ENCODE peak calls at places on chromosomes 16 and 17, in nine cellular contexts. One of them, this sample, is unnamed.

GRCh38 chr17:29617481-29618271 is 5.0 kb downstream of the CORO6 start:
- DNase-seq in H9: peak; percentile 91
- DNase-seq in fibroblast of mammary gland: peak; percentile 77
- DNase-seq in colonic mucosa: peak; percentile 89
- DNase-seq in cardiac fibroblast: peak; percentile 71
- DNase-seq in breast epithelium: peak; percentile 62
- DNase-seq in tibial artery: peak; percentile 87
- DNase-seq in CD4-positive, alpha-beta T cell: peak; percentile 84
- DNase-seq in nephron progenitor cell: peak; percentile 67
- DNase-seq in this sample: peak; percentile 99

GRCh38 chr16:89616576-89617437 is 3.4 kb downstream of the DPEP1 start:
- DNase-seq in nephron progenitor cell: no peak
- DNase-seq in tibial artery: no peak
- DNase-seq in breast epithelium: no peak
- DNase-seq in cardiac fibroblast: no peak
- DNase-seq in CD4-positive, alpha-beta T cell: peak; percentile 24
- DNase-seq in H9: no peak
- DNase-seq in colonic mucosa: no peak
- DNase-seq in fibroblast of mammary gland: no peak
- DNase-seq in this sample: no peak

GRCh38 chr16:63323055-63323454 is 1286.8 kb upstream of the CDH8 start:
- DNase-seq in cardiac fibroblast: no peak
- DNase-seq in breast epithelium: no peak
- DNase-seq in colonic mucosa: no peak
- DNase-seq in CD4-positive, alpha-beta T cell: no peak
- DNase-seq in H9: no peak
- DNase-seq in nephron progenitor cell: no peak
- DNase-seq in tibial artery: no peak
- DNase-seq in fibroblast of mammary gland: no peak
- DNase-seq in this sample: no peak

GRCh38 chr17:56850591-56850990 is 16.6 kb downstream of the DGKE start:
- DNase-seq in tibial artery: no peak
- DNase-seq in CD4-positive, alpha-beta T cell: no peak
- DNase-seq in fibroblast of mammary gland: no peak
- DNase-seq in cardiac fibroblast: no peak
- DNase-seq in breast epithelium: no peak
- DNase-seq in colonic mucosa: no peak
- DNase-seq in H9: no peak
- DNase-seq in nephron progenitor cell: no peak
- DNase-seq in this sample: no peak

GRCh38 chr16:50340578-50340977 is 28.2 kb downstream of the BRD7 start:
- DNase-seq in tibial artery: no peak
- DNase-seq in H9: no peak
- DNase-seq in colonic mucosa: no peak
- DNase-seq in CD4-positive, alpha-beta T cell: no peak
- DNase-seq in cardiac fibroblast: no peak
- DNase-seq in nephron progenitor cell: no peak
- DNase-seq in fibroblast of mammary gland: peak; percentile 48
- DNase-seq in breast epithelium: no peak
- DNase-seq in this sample: no peak

GRCh38 chr16:26382607-26383006 is 684.1 kb upstream of the C16orf82 start:
- DNase-seq in tibial artery: no peak
- DNase-seq in H9: no peak
- DNase-seq in nephron progenitor cell: no peak
- DNase-seq in breast epithelium: no peak
- DNase-seq in fibroblast of mammary gland: no peak
- DNase-seq in CD4-positive, alpha-beta T cell: no peak
- DNase-seq in cardiac fibroblast: no peak
- DNase-seq in colonic mucosa: no peak
- DNase-seq in this sample: no peak

GRCh38 chr17:59002126-59002525 is 104.6 kb downstream of the TRIM37 start:
- DNase-seq in cardiac fibroblast: no peak
- DNase-seq in fibroblast of mammary gland: no peak
- DNase-seq in tibial artery: no peak
- DNase-seq in nephron progenitor cell: no peak
- DNase-seq in breast epithelium: no peak
- DNase-seq in H9: no peak
- DNase-seq in colonic mucosa: no peak
- DNase-seq in CD4-positive, alpha-beta T cell: no peak
- DNase-seq in this sample: no peak

GRCh38 chr17:27545562-27546229 is 85.3 kb upstream of the LGALS9 start:
- DNase-seq in CD4-positive, alpha-beta T cell: no peak
- DNase-seq in cardiac fibroblast: no peak
- DNase-seq in fibroblast of mammary gland: no peak
- DNase-seq in colonic mucosa: no peak
- DNase-seq in breast epithelium: no peak
- DNase-seq in H9: no peak
- DNase-seq in nephron progenitor cell: peak; percentile 41
- DNase-seq in tibial artery: no peak
- DNase-seq in this sample: peak; percentile 28

GRCh38 chr17:44539664-44540063 is 17.6 kb upstream of the FZD2 start:
- DNase-seq in cardiac fibroblast: no peak
- DNase-seq in fibroblast of mammary gland: no peak
- DNase-seq in colonic mucosa: no peak
- DNase-seq in H9: peak; percentile 99
- DNase-seq in tibial artery: no peak
- DNase-seq in nephron progenitor cell: peak; percentile 36
- DNase-seq in breast epithelium: no peak
- DNase-seq in CD4-positive, alpha-beta T cell: no peak
- DNase-seq in this sample: no peak

GRCh38 chr17:51354908-51355307 is 94.6 kb downstream of the UTP18 start:
- DNase-seq in fibroblast of mammary gland: no peak
- DNase-seq in CD4-positive, alpha-beta T cell: no peak
- DNase-seq in colonic mucosa: no peak
- DNase-seq in H9: no peak
- DNase-seq in tibial artery: no peak
- DNase-seq in cardiac fibroblast: no peak
- DNase-seq in breast epithelium: no peak
- DNase-seq in nephron progenitor cell: no peak
- DNase-seq in this sample: no peak

GRCh38 chr16:89099905-89100304 is 6.3 kb downstream of the ACSF3 start:
- DNase-seq in CD4-positive, alpha-beta T cell: no peak
- DNase-seq in colonic mucosa: peak; percentile 75
- DNase-seq in tibial artery: no peak
- DNase-seq in H9: no peak
- DNase-seq in nephron progenitor cell: no peak
- DNase-seq in cardiac fibroblast: peak; percentile 9
- DNase-seq in breast epithelium: no peak
- DNase-seq in fibroblast of mammary gland: peak; percentile 21
- DNase-seq in this sample: no peak

GRCh38 chr17:48002208-48002919 is 31.5 kb downstream of the CDK5RAP3 start:
- DNase-seq in breast epithelium: no peak
- DNase-seq in tibial artery: no peak
- DNase-seq in cardiac fibroblast: peak; percentile 83
- DNase-seq in nephron progenitor cell: no peak
- DNase-seq in H9: no peak
- DNase-seq in fibroblast of mammary gland: peak; percentile 74
- DNase-seq in CD4-positive, alpha-beta T cell: no peak
- DNase-seq in colonic mucosa: no peak
- DNase-seq in this sample: no peak

GRCh38 chr17:31674717-31675349 is 184.2 kb downstream of the COPRS start:
- DNase-seq in H9: no peak
- DNase-seq in nephron progenitor cell: no peak
- DNase-seq in tibial artery: no peak
- DNase-seq in breast epithelium: no peak
- DNase-seq in fibroblast of mammary gland: peak; percentile 77
- DNase-seq in CD4-positive, alpha-beta T cell: no peak
- DNase-seq in cardiac fibroblast: peak; percentile 60
- DNase-seq in colonic mucosa: no peak
- DNase-seq in this sample: no peak

GRCh38 chr17:9472541-9472940 is 103.1 kb downstream of the STX8 start:
- DNase-seq in breast epithelium: no peak
- DNase-seq in tibial artery: no peak
- DNase-seq in nephron progenitor cell: no peak
- DNase-seq in H9: no peak
- DNase-seq in colonic mucosa: no peak
- DNase-seq in CD4-positive, alpha-beta T cell: no peak
- DNase-seq in fibroblast of mammary gland: peak; percentile 73
- DNase-seq in cardiac fibroblast: peak; percentile 78
- DNase-seq in this sample: no peak

GRCh38 chr16:14456793-14457481 is 173.1 kb downstream of the PARN start:
- DNase-seq in colonic mucosa: no peak
- DNase-seq in CD4-positive, alpha-beta T cell: no peak
- DNase-seq in nephron progenitor cell: no peak
- DNase-seq in breast epithelium: no peak
- DNase-seq in tibial artery: no peak
- DNase-seq in cardiac fibroblast: peak; percentile 19
- DNase-seq in H9: no peak
- DNase-seq in fibroblast of mammary gland: peak; percentile 16
- DNase-seq in this sample: no peak

GRCh38 chr16:52549011-52549692 is 2.2 kb upstream of the TOX3 start:
- DNase-seq in breast epithelium: no peak
- DNase-seq in CD4-positive, alpha-beta T cell: no peak
- DNase-seq in nephron progenitor cell: no peak
- DNase-seq in H9: peak; percentile 63
- DNase-seq in fibroblast of mammary gland: peak; percentile 0
- DNase-seq in colonic mucosa: no peak
- DNase-seq in tibial artery: no peak
- DNase-seq in cardiac fibroblast: peak; percentile 2
- DNase-seq in this sample: no peak
- TF ChIP-seq CTCF in breast epithelium: no peak
- TF ChIP-seq CTCF in CD4-positive, alpha-beta T cell: no peak
- TF ChIP-seq CTCF in nephron progenitor cell: peak; percentile 55
- TF ChIP-seq CTCF in H9: peak; percentile 72
- TF ChIP-seq CTCF in fibroblast of mammary gland: peak; percentile 18
- TF ChIP-seq CTCF in colonic mucosa: peak; percentile 34
- TF ChIP-seq CTCF in tibial artery: no peak
- TF ChIP-seq CTCF in cardiac fibroblast: peak; percentile 50
- TF ChIP-seq CTCF in this sample: no peak

GRCh38 chr16:85615014-85615851 is 2.1 kb downstream of the GSE1 start:
- DNase-seq in H9: peak; percentile 70
- DNase-seq in breast epithelium: peak; percentile 85
- DNase-seq in CD4-positive, alpha-beta T cell: peak; percentile 33
- DNase-seq in fibroblast of mammary gland: no peak
- DNase-seq in nephron progenitor cell: peak; percentile 61
- DNase-seq in cardiac fibroblast: no peak
- DNase-seq in colonic mucosa: peak; percentile 90
- DNase-seq in tibial artery: peak; percentile 77
- DNase-seq in this sample: peak; percentile 88
- TF ChIP-seq CTCF in H9: no peak
- TF ChIP-seq CTCF in breast epithelium: no peak
- TF ChIP-seq CTCF in CD4-positive, alpha-beta T cell: no peak
- TF ChIP-seq CTCF in fibroblast of mammary gland: no peak
- TF ChIP-seq CTCF in nephron progenitor cell: no peak
- TF ChIP-seq CTCF in cardiac fibroblast: no peak
- TF ChIP-seq CTCF in colonic mucosa: no peak
- TF ChIP-seq CTCF in tibial artery: no peak
- TF ChIP-seq CTCF in this sample: no peak

DNA sequence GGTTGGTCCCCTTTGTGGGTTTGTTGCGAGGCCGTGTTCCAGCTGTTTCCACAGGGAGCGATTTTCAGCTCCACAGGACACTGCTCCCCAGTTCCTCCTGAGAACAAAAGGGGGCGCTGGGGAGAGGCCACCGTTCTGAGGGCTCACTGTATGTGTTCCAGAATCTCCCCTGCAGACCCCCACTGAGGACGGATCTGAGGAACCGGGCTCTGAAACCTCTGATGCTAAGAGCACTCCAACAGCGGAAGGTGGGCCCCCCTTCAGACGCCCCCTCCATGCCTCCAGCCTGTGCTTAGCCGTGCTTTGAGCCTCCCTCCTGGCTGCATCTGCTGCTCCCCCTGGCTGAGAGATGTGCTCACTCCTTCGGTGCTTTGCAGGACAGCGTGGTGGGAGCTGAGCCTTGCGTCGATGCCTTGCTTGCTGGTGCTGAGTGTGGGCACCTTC is 27.3 kb upstream of the STH start:
- DNase-seq in CD4-positive, alpha-beta T cell: no peak
- DNase-seq in H9: peak; percentile 70
- DNase-seq in cardiac fibroblast: no peak
- DNase-seq in fibroblast of mammary gland: no peak
- DNase-seq in nephron progenitor cell: no peak
- DNase-seq in colonic mucosa: no peak
- DNase-seq in breast epithelium: no peak
- DNase-seq in tibial artery: no peak
- DNase-seq in this sample: no peak
- TF ChIP-seq CTCF in CD4-positive, alpha-beta T cell: no peak
- TF ChIP-seq CTCF in H9: peak; percentile 77
- TF ChIP-seq CTCF in cardiac fibroblast: no peak
- TF ChIP-seq CTCF in fibroblast of mammary gland: no peak
- TF ChIP-seq CTCF in nephron progenitor cell: peak; percentile 23
- TF ChIP-seq CTCF in colonic mucosa: no peak
- TF ChIP-seq CTCF in breast epithelium: no peak
- TF ChIP-seq CTCF in tibial artery: no peak
- TF ChIP-seq CTCF in this sample: no peak

GRCh38 chr17:11742891-11743290 is 144.6 kb downstream of the DNAH9 start:
- DNase-seq in fibroblast of mammary gland: no peak
- DNase-seq in colonic mucosa: no peak
- DNase-seq in H9: peak; percentile 47
- DNase-seq in nephron progenitor cell: no peak
- DNase-seq in breast epithelium: no peak
- DNase-seq in tibial artery: no peak
- DNase-seq in cardiac fibroblast: no peak
- DNase-seq in CD4-positive, alpha-beta T cell: no peak
- DNase-seq in this sample: no peak
- TF ChIP-seq CTCF in fibroblast of mammary gland: no peak
- TF ChIP-seq CTCF in colonic mucosa: peak; percentile 14
- TF ChIP-seq CTCF in H9: peak; percentile 59
- TF ChIP-seq CTCF in nephron progenitor cell: no peak
- TF ChIP-seq CTCF in breast epithelium: no peak
- TF ChIP-seq CTCF in tibial artery: no peak
- TF ChIP-seq CTCF in cardiac fibroblast: no peak
- TF ChIP-seq CTCF in CD4-positive, alpha-beta T cell: no peak
- TF ChIP-seq CTCF in this sample: no peak

DNA sequence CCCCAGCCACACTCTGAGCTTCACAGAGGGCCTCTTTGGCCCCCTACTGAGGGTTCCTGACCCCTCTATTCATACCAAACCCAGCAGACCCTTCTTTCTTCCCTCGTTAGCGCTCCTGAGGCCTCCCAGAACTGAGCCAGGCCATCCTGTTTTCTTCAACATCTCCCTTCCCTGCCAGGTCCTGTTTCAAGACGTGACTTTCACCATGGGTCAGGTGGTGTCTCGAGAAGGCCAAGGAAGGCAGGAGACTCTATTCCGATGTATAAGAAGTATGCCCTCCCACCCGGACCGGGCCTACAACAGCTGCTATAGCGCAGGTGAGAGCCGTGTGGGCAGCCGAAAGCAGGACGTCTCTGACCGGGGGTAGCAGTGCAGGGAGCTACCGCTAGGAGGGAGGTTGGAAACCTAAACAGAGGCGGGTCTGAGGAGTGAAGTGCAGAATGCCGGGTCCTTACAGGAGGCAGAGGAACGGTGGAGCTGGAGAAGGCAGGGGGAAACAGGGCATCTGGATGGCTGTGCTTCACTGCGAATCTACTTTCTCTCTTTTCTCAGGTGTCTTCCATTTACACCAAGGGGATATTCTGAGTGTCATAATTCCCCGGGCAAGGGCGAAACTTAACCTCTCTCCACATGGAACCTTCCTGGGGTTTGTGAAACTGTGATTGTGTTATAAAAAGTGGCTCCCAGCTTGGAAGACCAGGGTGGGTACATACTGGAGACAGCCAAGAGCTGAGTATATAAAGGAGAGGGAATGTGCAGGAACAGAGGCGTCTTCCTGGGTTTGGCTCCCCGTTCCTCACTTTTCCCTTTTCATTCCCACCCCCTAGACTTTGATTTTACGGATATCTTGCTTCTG is 1.3 kb upstream of the SENP3 start:
- DNase-seq in CD4-positive, alpha-beta T cell: peak; percentile 48
- DNase-seq in cardiac fibroblast: peak; percentile 65
- DNase-seq in breast epithelium: peak; percentile 55
- DNase-seq in tibial artery: peak; percentile 79
- DNase-seq in colonic mucosa: peak; percentile 87
- DNase-seq in nephron progenitor cell: peak; percentile 82
- DNase-seq in H9: peak; percentile 94
- DNase-seq in fibroblast of mammary gland: peak; percentile 65
- DNase-seq in this sample: no peak
- TF ChIP-seq CTCF in CD4-positive, alpha-beta T cell: no peak
- TF ChIP-seq CTCF in cardiac fibroblast: peak; percentile 86
- TF ChIP-seq CTCF in breast epithelium: peak; percentile 60
- TF ChIP-seq CTCF in tibial artery: peak; percentile 33
- TF ChIP-seq CTCF in colonic mucosa: peak; percentile 47
- TF ChIP-seq CTCF in nephron progenitor cell: peak; percentile 47
- TF ChIP-seq CTCF in H9: peak; percentile 65
- TF ChIP-seq CTCF in fibroblast of mammary gland: peak; percentile 81
- TF ChIP-seq CTCF in this sample: peak; percentile 44

This sample was measured in spleen.